ENCODE peak calls at places on chromosomes 7 and 10, in four cellular contexts. One of them, this sample, is unnamed. For H3K27me3, the result is how much of the 10 kb centered on the place peaks cover.

GRCh38 chr10:71831646-71832552 is 19.2 kb downstream of the PSAP start:
- DNase-seq in colonic mucosa: no peak
- DNase-seq in PC-9: peak
- DNase-seq in naive thymus-derived CD4-positive, alpha-beta T cell: no peak
- DNase-seq in this sample: no peak

GRCh38 chr7:96901822-96902412 is 103.4 kb upstream of the DLX6 start:
- DNase-seq in colonic mucosa: no peak
- DNase-seq in PC-9: no peak
- DNase-seq in naive thymus-derived CD4-positive, alpha-beta T cell: no peak
- DNase-seq in this sample: no peak

GRCh38 chr7:154767194-154767593 is 235.7 kb downstream of the PAXIP1 start:
- DNase-seq in colonic mucosa: no peak
- DNase-seq in PC-9: no peak
- DNase-seq in naive thymus-derived CD4-positive, alpha-beta T cell: no peak
- DNase-seq in this sample: no peak

GRCh38 chr10:132806126-132807061 is 20.4 kb upstream of the NKX6-2 start:
- DNase-seq in colonic mucosa: no peak
- DNase-seq in PC-9: no peak
- DNase-seq in naive thymus-derived CD4-positive, alpha-beta T cell: no peak
- DNase-seq in this sample: no peak

GRCh38 chr7:116953727-116954442 is 584 bp downstream of the ST7 start:
- DNase-seq in colonic mucosa: peak
- DNase-seq in PC-9: peak
- DNase-seq in naive thymus-derived CD4-positive, alpha-beta T cell: no peak
- DNase-seq in this sample: peak

GRCh38 chr7:68509603-68510002 is 1088.7 kb upstream of the AUTS2 start:
- DNase-seq in colonic mucosa: no peak
- DNase-seq in PC-9: no peak
- DNase-seq in naive thymus-derived CD4-positive, alpha-beta T cell: no peak
- DNase-seq in this sample: no peak

GRCh38 chr10:35942052-35942451 is 300.0 kb upstream of the FZD8 start:
- DNase-seq in colonic mucosa: no peak
- DNase-seq in PC-9: no peak
- DNase-seq in naive thymus-derived CD4-positive, alpha-beta T cell: no peak
- DNase-seq in this sample: no peak

GRCh38 chr7:117825132-117825531 is 48.1 kb downstream of the CTTNBP2 start:
- DNase-seq in colonic mucosa: no peak
- DNase-seq in PC-9: no peak
- DNase-seq in naive thymus-derived CD4-positive, alpha-beta T cell: no peak
- DNase-seq in this sample: no peak

GRCh38 chr7:18961997-18962396 is 155.4 kb downstream of the TWIST1 start:
- DNase-seq in colonic mucosa: no peak
- DNase-seq in PC-9: no peak
- DNase-seq in naive thymus-derived CD4-positive, alpha-beta T cell: no peak
- DNase-seq in this sample: no peak

GRCh38 chr10:133445268-133445732 is 8.4 kb upstream of the SCART1 start:
- DNase-seq in colonic mucosa: peak
- DNase-seq in PC-9: no peak
- DNase-seq in naive thymus-derived CD4-positive, alpha-beta T cell: no peak
- DNase-seq in this sample: peak

GRCh38 chr7:142873281-142873784 is 12.2 kb downstream of the TRPV6 start:
- DNase-seq in colonic mucosa: no peak
- DNase-seq in PC-9: no peak
- DNase-seq in naive thymus-derived CD4-positive, alpha-beta T cell: no peak
- DNase-seq in this sample: no peak

GRCh38 chr10:124417846-124418725 is 637 bp downstream of the OAT start:
- DNase-seq in colonic mucosa: peak
- DNase-seq in PC-9: no peak
- DNase-seq in naive thymus-derived CD4-positive, alpha-beta T cell: peak
- DNase-seq in this sample: peak

GRCh38 chr7:100547872-100548271 is 8.9 kb downstream of the AGFG2 start:
- DNase-seq in colonic mucosa: no peak
- DNase-seq in PC-9: no peak
- DNase-seq in naive thymus-derived CD4-positive, alpha-beta T cell: no peak
- DNase-seq in this sample: no peak

GRCh38 chr10:3933733-3934132 is 148.7 kb upstream of the KLF6 start:
- DNase-seq in colonic mucosa: no peak
- DNase-seq in PC-9: no peak
- DNase-seq in naive thymus-derived CD4-positive, alpha-beta T cell: no peak
- DNase-seq in this sample: no peak

GRCh38 chr10:93272884-93273675 is 199.4 kb downstream of the CYP26A1 start:
- DNase-seq in colonic mucosa: no peak
- DNase-seq in PC-9: no peak
- DNase-seq in naive thymus-derived CD4-positive, alpha-beta T cell: no peak
- DNase-seq in this sample: no peak

GRCh38 chr7:37062019-37062418 is 337.7 kb upstream of the AOAH start:
- DNase-seq in colonic mucosa: no peak
- DNase-seq in PC-9: no peak
- DNase-seq in naive thymus-derived CD4-positive, alpha-beta T cell: no peak
- DNase-seq in this sample: no peak

GRCh38 chr10:71561003-71561577 is 158.5 kb downstream of the C10orf105 start:
- DNase-seq in colonic mucosa: no peak
- DNase-seq in PC-9: no peak
- DNase-seq in naive thymus-derived CD4-positive, alpha-beta T cell: no peak
- DNase-seq in this sample: no peak

GRCh38 chr10:69733791-69734261 is 67.9 kb upstream of the COL13A1 start:
- DNase-seq in colonic mucosa: peak
- DNase-seq in PC-9: no peak
- DNase-seq in naive thymus-derived CD4-positive, alpha-beta T cell: no peak
- DNase-seq in this sample: no peak

GRCh38 chr10:117647306-117647705 is 104.8 kb downstream of the EMX2 start:
- DNase-seq in colonic mucosa: no peak
- DNase-seq in PC-9: no peak
- DNase-seq in naive thymus-derived CD4-positive, alpha-beta T cell: no peak
- DNase-seq in this sample: no peak

GRCh38 chr10:31758495-31758894 is 170.1 kb downstream of the ARHGAP12 start:
- DNase-seq in colonic mucosa: no peak
- DNase-seq in PC-9: no peak
- DNase-seq in naive thymus-derived CD4-positive, alpha-beta T cell: no peak
- DNase-seq in this sample: no peak

GRCh38 chr7:96823274-96823673 is 113.6 kb upstream of the SEM1 start:
- DNase-seq in colonic mucosa: no peak
- DNase-seq in PC-9: peak
- DNase-seq in naive thymus-derived CD4-positive, alpha-beta T cell: no peak
- DNase-seq in this sample: no peak

GRCh38 chr7:94655562-94655883 is 410 bp downstream of the SGCE start:
- DNase-seq in colonic mucosa: peak
- DNase-seq in PC-9: no peak
- DNase-seq in naive thymus-derived CD4-positive, alpha-beta T cell: no peak
- DNase-seq in this sample: no peak

GRCh38 chr10:119706521-119707278 is 19.1 kb upstream of the INPP5F start:
- DNase-seq in colonic mucosa: no peak
- DNase-seq in PC-9: no peak
- DNase-seq in naive thymus-derived CD4-positive, alpha-beta T cell: no peak
- DNase-seq in this sample: no peak

GRCh38 chr10:70742537-70743429 is 42.4 kb downstream of the TBATA start:
- DNase-seq in colonic mucosa: peak
- DNase-seq in PC-9: no peak
- DNase-seq in naive thymus-derived CD4-positive, alpha-beta T cell: no peak
- DNase-seq in this sample: no peak

GRCh38 chr10:131430716-131431402 is 119.3 kb upstream of the TCERG1L start:
- DNase-seq in colonic mucosa: no peak
- DNase-seq in PC-9: no peak
- DNase-seq in naive thymus-derived CD4-positive, alpha-beta T cell: no peak
- DNase-seq in this sample: no peak

GRCh38 chr10:73247509-73248258 is 629 bp upstream of the DNAJC9 start:
- DNase-seq in colonic mucosa: no peak
- DNase-seq in PC-9: no peak
- DNase-seq in naive thymus-derived CD4-positive, alpha-beta T cell: no peak
- DNase-seq in this sample: no peak

GRCh38 chr10:93073539-93074136 is at the start of gene CYP26A1:
- DNase-seq in colonic mucosa: no peak
- DNase-seq in PC-9: no peak
- DNase-seq in naive thymus-derived CD4-positive, alpha-beta T cell: no peak
- DNase-seq in this sample: no peak

GRCh38 chr10:29621161-29621560 is 13.6 kb downstream of the SVIL start:
- DNase-seq in colonic mucosa: no peak
- DNase-seq in PC-9: no peak
- DNase-seq in naive thymus-derived CD4-positive, alpha-beta T cell: no peak
- DNase-seq in this sample: no peak

GRCh38 chr7:5200561-5201235 is 10.7 kb downstream of the WIPI2 start:
- DNase-seq in colonic mucosa: no peak
- DNase-seq in PC-9: no peak
- DNase-seq in naive thymus-derived CD4-positive, alpha-beta T cell: no peak
- DNase-seq in this sample: no peak

GRCh38 chr7:47303695-47304453 is 278.0 kb downstream of the TNS3 start:
- DNase-seq in colonic mucosa: peak
- DNase-seq in PC-9: no peak
- DNase-seq in naive thymus-derived CD4-positive, alpha-beta T cell: no peak
- DNase-seq in this sample: no peak

GRCh38 chr10:22927661-22928403 is at the start of gene ARMC3:
- DNase-seq in colonic mucosa: peak
- DNase-seq in PC-9: peak
- DNase-seq in naive thymus-derived CD4-positive, alpha-beta T cell: peak
- DNase-seq in this sample: peak

GRCh38 chr10:71040326-71040725 is 152.0 kb upstream of the PCBD1 start:
- DNase-seq in colonic mucosa: no peak
- DNase-seq in PC-9: no peak
- DNase-seq in naive thymus-derived CD4-positive, alpha-beta T cell: no peak
- DNase-seq in this sample: no peak

GRCh38 chr10:45375716-45376231 is 1.8 kb downstream of the ALOX5 start:
- DNase-seq in colonic mucosa: no peak
- DNase-seq in PC-9: no peak
- DNase-seq in naive thymus-derived CD4-positive, alpha-beta T cell: no peak
- DNase-seq in this sample: no peak
- H3K27me3 ChIP-seq in colonic mucosa: under half
- H3K27me3 ChIP-seq in PC-9: under half
- H3K27me3 ChIP-seq in naive thymus-derived CD4-positive, alpha-beta T cell: under half
- H3K27me3 ChIP-seq in this sample: under half

GRCh38 chr10:101770331-101771215 is 5.3 kb downstream of the FGF8 start:
- DNase-seq in colonic mucosa: no peak
- DNase-seq in PC-9: no peak
- DNase-seq in naive thymus-derived CD4-positive, alpha-beta T cell: no peak
- DNase-seq in this sample: no peak
- H3K27me3 ChIP-seq in colonic mucosa: under half
- H3K27me3 ChIP-seq in PC-9: under half
- H3K27me3 ChIP-seq in naive thymus-derived CD4-positive, alpha-beta T cell: under half
- H3K27me3 ChIP-seq in this sample: under half

GRCh38 chr7:114021135-114021534 is 102.3 kb upstream of the PPP1R3A start:
- DNase-seq in colonic mucosa: peak
- DNase-seq in PC-9: no peak
- DNase-seq in naive thymus-derived CD4-positive, alpha-beta T cell: no peak
- DNase-seq in this sample: no peak

DNA sequence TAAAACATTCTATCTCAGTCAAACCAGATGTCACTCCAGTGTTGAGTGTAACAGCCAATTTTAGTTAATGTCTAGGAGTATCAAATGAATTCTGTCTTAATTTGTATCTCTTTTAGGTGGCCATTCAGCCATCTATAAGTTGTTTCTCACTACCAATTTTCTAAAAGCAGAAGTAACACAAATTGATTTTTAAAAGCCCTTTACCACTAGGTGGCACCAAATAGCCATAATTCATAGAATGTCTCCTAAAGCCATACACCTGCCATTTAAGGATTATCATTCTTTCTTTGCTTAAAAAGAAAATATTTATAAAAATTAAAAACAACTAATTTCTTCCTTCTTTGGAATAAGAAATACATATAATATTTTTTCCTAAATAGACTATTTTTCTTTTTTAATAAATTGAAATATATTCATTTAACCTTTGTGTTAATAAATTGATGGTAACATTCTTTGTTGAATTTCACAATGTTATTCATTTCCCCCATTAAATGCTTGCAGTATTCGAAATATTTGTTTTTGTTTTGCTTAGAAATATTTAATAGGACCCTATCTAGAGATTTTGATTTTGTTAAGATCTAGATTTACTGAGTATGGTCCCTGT is 107.8 kb upstream of the PPP1R3A start:
- DNase-seq in colonic mucosa: no peak
- DNase-seq in PC-9: no peak
- DNase-seq in naive thymus-derived CD4-positive, alpha-beta T cell: no peak
- DNase-seq in this sample: no peak
- H3K27me3 ChIP-seq in colonic mucosa: under half
- H3K27me3 ChIP-seq in PC-9: under half
- H3K27me3 ChIP-seq in naive thymus-derived CD4-positive, alpha-beta T cell: under half
- H3K27me3 ChIP-seq in this sample: under half

DNA sequence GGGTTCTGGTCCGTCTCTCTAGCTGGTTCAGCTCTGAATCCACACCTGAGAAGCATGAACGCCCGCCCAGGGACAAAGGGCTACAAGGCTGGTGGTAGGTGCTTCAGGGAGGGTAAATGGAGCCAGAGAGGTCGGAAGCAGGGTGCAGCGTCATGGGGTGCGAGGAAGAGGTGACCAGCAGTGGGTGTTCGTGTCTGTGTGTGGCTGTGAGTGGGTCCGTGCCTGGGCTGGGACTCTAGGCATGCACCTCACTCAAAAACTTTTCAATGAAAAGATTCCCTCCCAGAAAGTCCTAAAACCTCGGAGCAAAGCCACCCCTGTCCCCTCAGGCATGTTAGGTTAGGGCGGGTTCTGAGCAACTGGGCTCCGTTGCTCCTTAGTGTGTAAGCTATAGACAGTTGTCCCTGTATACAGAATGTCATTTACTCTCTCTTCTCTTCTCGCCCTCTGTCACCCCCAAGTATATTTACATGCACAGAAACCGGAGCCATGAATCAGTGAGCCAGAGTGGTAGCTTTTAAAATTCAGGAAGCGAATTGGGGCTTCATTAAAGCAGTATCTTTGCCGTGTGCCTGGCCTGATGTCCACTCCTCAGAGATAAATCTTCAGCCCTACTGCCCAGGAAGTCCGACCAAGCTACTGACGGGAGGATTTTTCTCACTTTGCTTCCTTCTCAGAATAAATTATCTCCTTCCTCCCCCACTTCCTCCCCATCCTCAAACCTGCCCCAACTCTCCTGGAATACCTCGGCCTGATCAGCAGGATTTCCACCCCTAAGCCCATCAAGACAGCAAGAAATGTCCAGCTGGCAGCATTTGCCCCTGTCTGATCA is 12.2 kb upstream of the GATA3 start:
- DNase-seq in colonic mucosa: no peak
- DNase-seq in PC-9: no peak
- DNase-seq in naive thymus-derived CD4-positive, alpha-beta T cell: no peak
- DNase-seq in this sample: no peak
- H3K27me3 ChIP-seq in colonic mucosa: half or more
- H3K27me3 ChIP-seq in PC-9: under half
- H3K27me3 ChIP-seq in naive thymus-derived CD4-positive, alpha-beta T cell: half or more
- H3K27me3 ChIP-seq in this sample: under half

DNA sequence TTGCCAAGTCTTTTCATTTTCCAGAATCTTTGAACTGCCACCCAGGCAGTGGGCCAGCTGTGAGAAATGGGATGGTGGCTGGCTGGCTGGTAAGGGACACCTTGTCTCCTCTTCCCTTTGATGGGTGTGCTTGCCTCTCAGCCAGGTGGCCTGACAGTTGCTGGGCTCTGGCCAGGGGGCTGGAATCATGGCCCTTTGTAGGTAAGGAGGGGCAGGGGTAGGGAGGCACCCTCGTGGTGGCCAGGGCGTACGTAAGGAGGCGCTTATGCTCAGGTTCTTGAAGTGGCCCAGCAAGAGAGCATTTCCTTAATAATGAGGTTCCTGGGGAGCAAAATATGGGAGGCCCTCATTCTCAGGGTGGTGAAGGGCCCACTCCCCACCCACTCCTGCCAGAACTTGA is 33.0 kb upstream of the GOLGA7B start:
- DNase-seq in colonic mucosa: no peak
- DNase-seq in PC-9: no peak
- DNase-seq in naive thymus-derived CD4-positive, alpha-beta T cell: no peak
- DNase-seq in this sample: no peak
- H3K27me3 ChIP-seq in colonic mucosa: under half
- H3K27me3 ChIP-seq in PC-9: under half
- H3K27me3 ChIP-seq in naive thymus-derived CD4-positive, alpha-beta T cell: under half
- H3K27me3 ChIP-seq in this sample: under half

GRCh38 chr7:43977525-43977924 is 20.2 kb upstream of the SPDYE1 start:
- DNase-seq in colonic mucosa: no peak
- DNase-seq in PC-9: no peak
- DNase-seq in naive thymus-derived CD4-positive, alpha-beta T cell: no peak
- DNase-seq in this sample: no peak
- H3K27me3 ChIP-seq in colonic mucosa: under half
- H3K27me3 ChIP-seq in PC-9: under half
- H3K27me3 ChIP-seq in naive thymus-derived CD4-positive, alpha-beta T cell: under half
- H3K27me3 ChIP-seq in this sample: under half

This sample was measured in lung.